ENCODE peak calls at places on chromosome 14, in ten cellular contexts. L is cardiac fibroblast; K is WTC11; Y is transverse colon; C is activated T-cell treated with anti-CD3 and anti-CD28 coated beads for 1 hour; J is glutamatergic neuron; Q is activated gamma-delta T cell treated with Interleukin-2 at 50 U/mL for 16 hours; W is HuH-7; X is CD8-positive, alpha-beta T cell; U is activated CD8-positive, alpha-beta memory T cell treated with anti-CD3 and anti-CD28 coated beads for 24 hours. I is an unnamed sample.

GRCh38 chr14:36383674-36384421 is 63.4 kb upstream of the MBIP start:
- DNase-seq in L (no peak), K (no peak), Y (no peak), C (no peak), J (no peak), Q (no peak), W (no peak), X (no peak), U (no peak), I (no peak)

GRCh38 chr14:104799657-104800599 is 973 bp upstream of the ZBTB42 start:
- DNase-seq in L (peak), K (peak), Y (peak), C (peak), J (peak), Q (peak), W (peak), X (peak), U (peak), I (peak)

GRCh38 chr14:39740454-39740853 is 308.2 kb upstream of the FBXO33 start:
- DNase-seq in L (no peak), K (no peak), Y (no peak), C (no peak), J (no peak), Q (no peak), W (no peak), X (no peak), U (no peak), I (no peak)

GRCh38 chr14:44846232-44846824 is 115.4 kb downstream of the KLHL28 start:
- DNase-seq in L (peak), K (no peak), Y (no peak), C (no peak), J (no peak), Q (no peak), W (peak), X (no peak), U (no peak), I (peak)

GRCh38 chr14:81350344-81351096 is 49.6 kb downstream of the STON2 start:
- DNase-seq in L (no peak), K (no peak), Y (no peak), C (no peak), J (no peak), Q (no peak), W (no peak), X (no peak), U (no peak), I (no peak)

GRCh38 chr14:77612011-77612620 is 4.3 kb downstream of the SPTLC2 start:
- DNase-seq in L (peak), K (no peak), Y (no peak), C (no peak), J (no peak), Q (no peak), W (no peak), X (no peak), U (no peak), I (no peak)

GRCh38 chr14:90384543-90384911 is 12.3 kb upstream of the CALM1 start:
- DNase-seq in L (no peak), K (no peak), Y (no peak), C (no peak), J (no peak), Q (no peak), W (no peak), X (no peak), U (no peak), I (no peak)

GRCh38 chr14:21852061-21852664 is 178.5 kb upstream of the OR4E1 start:
- DNase-seq in L (peak), K (peak), Y (peak), C (peak), J (peak), Q (peak), W (peak), X (peak), U (peak), I (peak)

GRCh38 chr14:77187649-77188012 is 6.0 kb downstream of the TMEM63C start:
- DNase-seq in L (no peak), K (no peak), Y (no peak), C (no peak), J (no peak), Q (no peak), W (no peak), X (no peak), U (peak), I (no peak)

GRCh38 chr14:104976198-104977007 is 1.8 kb downstream of the AHNAK2 start:
- DNase-seq in L (peak), K (peak), Y (peak), C (peak), J (peak), Q (peak), W (peak), X (peak), U (peak), I (peak)

GRCh38 chr14:73237219-73237785 is at the start of gene PAPLN:
- DNase-seq in L (peak), K (no peak), Y (peak), C (no peak), J (no peak), Q (no peak), W (peak), X (no peak), U (no peak), I (peak)

GRCh38 chr14:32009221-32009620 is 67.9 kb upstream of the ARHGAP5 start:
- DNase-seq in L (no peak), K (no peak), Y (no peak), C (no peak), J (no peak), Q (no peak), W (no peak), X (no peak), U (no peak), I (no peak)

GRCh38 chr14:72736348-72736747 is 157.6 kb downstream of the DPF3 start:
- DNase-seq in L (peak), K (no peak), Y (no peak), C (no peak), J (no peak), Q (no peak), W (peak), X (no peak), U (no peak), I (no peak)

GRCh38 chr14:70098257-70098809 is 90.4 kb downstream of the SLC8A3 start:
- DNase-seq in L (no peak), K (no peak), Y (no peak), C (no peak), J (no peak), Q (no peak), W (no peak), X (no peak), U (no peak), I (no peak)

GRCh38 chr14:90276627-90277367 is 20.4 kb downstream of the PSMC1 start:
- DNase-seq in L (peak), K (peak), Y (no peak), C (no peak), J (peak), Q (no peak), W (no peak), X (no peak), U (peak), I (no peak)

GRCh38 chr14:73625686-73626085 is 13.4 kb downstream of the ACOT6 start:
- DNase-seq in L (no peak), K (no peak), Y (no peak), C (no peak), J (no peak), Q (no peak), W (no peak), X (no peak), U (no peak), I (no peak)

GRCh38 chr14:95046711-95047681 is 110.3 kb downstream of the DICER1 start:
- DNase-seq in L (no peak), K (peak), Y (peak), C (no peak), J (peak), Q (no peak), W (no peak), X (no peak), U (no peak), I (no peak)

GRCh38 chr14:93019970-93020369 is 95.8 kb downstream of the ITPK1 start:
- DNase-seq in L (no peak), K (no peak), Y (no peak), C (no peak), J (no peak), Q (no peak), W (no peak), X (no peak), U (no peak), I (no peak)

GRCh38 chr14:51095854-51096823 is 1.2 kb upstream of the TRIM9 start:
- DNase-seq in L (peak), K (no peak), Y (peak), C (no peak), J (peak), Q (no peak), W (peak), X (no peak), U (no peak), I (peak)

GRCh38 chr14:59238242-59238641 is 49.8 kb downstream of the DAAM1 start:
- DNase-seq in L (no peak), K (no peak), Y (no peak), C (no peak), J (no peak), Q (no peak), W (no peak), X (no peak), U (no peak), I (no peak)

I was measured in B cell.